ENCODE peak calls at places on chromosomes 1 and 21, in five cellular contexts. One of them, this sample, is unnamed.

GRCh38 chr21:43304621-43305335 is 122.2 kb downstream of the SIK1 start:
- DNase-seq in GM10248: no peak
- DNase-seq in cardiac fibroblast: no peak
- DNase-seq in CD4-positive, alpha-beta T cell: no peak
- DNase-seq in A673: no peak
- DNase-seq in this sample: no peak

GRCh38 chr21:28991861-28992525 is 684 bp downstream of the LTN1 start:
- DNase-seq in GM10248: no peak
- DNase-seq in cardiac fibroblast: no peak
- DNase-seq in CD4-positive, alpha-beta T cell: no peak
- DNase-seq in A673: no peak
- DNase-seq in this sample: no peak

GRCh38 chr1:206010101-206010500 is 6.9 kb upstream of the RAB7B start:
- DNase-seq in GM10248: no peak
- DNase-seq in cardiac fibroblast: no peak
- DNase-seq in CD4-positive, alpha-beta T cell: no peak
- DNase-seq in A673: no peak
- DNase-seq in this sample: no peak

GRCh38 chr21:33897739-33898138 is 17.9 kb downstream of the ATP5PO start:
- DNase-seq in GM10248: no peak
- DNase-seq in cardiac fibroblast: no peak
- DNase-seq in CD4-positive, alpha-beta T cell: no peak
- DNase-seq in A673: no peak
- DNase-seq in this sample: no peak

GRCh38 chr1:106554294-106554693 is 502.2 kb upstream of the PRMT6 start:
- DNase-seq in GM10248: no peak
- DNase-seq in cardiac fibroblast: no peak
- DNase-seq in CD4-positive, alpha-beta T cell: no peak
- DNase-seq in A673: no peak
- DNase-seq in this sample: no peak

GRCh38 chr1:183585038-183585437 is 5.2 kb downstream of the NCF2 start:
- DNase-seq in GM10248: no peak
- DNase-seq in cardiac fibroblast: no peak
- DNase-seq in CD4-positive, alpha-beta T cell: no peak
- DNase-seq in A673: no peak
- DNase-seq in this sample: no peak

GRCh38 chr1:115469703-115470476 is 131.8 kb upstream of the NGF start:
- DNase-seq in GM10248: peak; percentile 54
- DNase-seq in cardiac fibroblast: peak; percentile 74
- DNase-seq in CD4-positive, alpha-beta T cell: no peak
- DNase-seq in A673: peak; percentile 27
- DNase-seq in this sample: peak; percentile 55

GRCh38 chr21:8992731-8993174 is 1528.6 kb upstream of the TPTE start:
- DNase-seq in GM10248: no peak
- DNase-seq in cardiac fibroblast: peak; percentile 31
- DNase-seq in CD4-positive, alpha-beta T cell: no peak
- DNase-seq in A673: no peak
- DNase-seq in this sample: no peak

GRCh38 chr1:112296908-112297307 is 99.1 kb upstream of the CTTNBP2NL start:
- DNase-seq in GM10248: no peak
- DNase-seq in cardiac fibroblast: no peak
- DNase-seq in CD4-positive, alpha-beta T cell: no peak
- DNase-seq in A673: peak; percentile 10
- DNase-seq in this sample: no peak

GRCh38 chr1:66723985-66724384 is 28.3 kb upstream of the DYNLT5 start:
- DNase-seq in GM10248: no peak
- DNase-seq in cardiac fibroblast: peak; percentile 51
- DNase-seq in CD4-positive, alpha-beta T cell: no peak
- DNase-seq in A673: no peak
- DNase-seq in this sample: no peak

GRCh38 chr1:158115126-158115525 is 65.6 kb upstream of the CD1D start:
- DNase-seq in GM10248: peak; percentile 67
- DNase-seq in cardiac fibroblast: no peak
- DNase-seq in CD4-positive, alpha-beta T cell: no peak
- DNase-seq in A673: no peak
- DNase-seq in this sample: no peak

GRCh38 chr1:73587080-73587479 is 610.9 kb downstream of the LRRIQ3 start:
- DNase-seq in GM10248: no peak
- DNase-seq in cardiac fibroblast: no peak
- DNase-seq in CD4-positive, alpha-beta T cell: no peak
- DNase-seq in A673: no peak
- DNase-seq in this sample: no peak

GRCh38 chr1:181390350-181391080 is 92.8 kb upstream of the CACNA1E start:
- DNase-seq in GM10248: no peak
- DNase-seq in cardiac fibroblast: no peak
- DNase-seq in CD4-positive, alpha-beta T cell: no peak
- DNase-seq in A673: no peak
- DNase-seq in this sample: no peak

GRCh38 chr1:64948905-64949833 is 17.2 kb downstream of the JAK1 start:
- DNase-seq in GM10248: no peak
- DNase-seq in cardiac fibroblast: peak; percentile 47
- DNase-seq in CD4-positive, alpha-beta T cell: no peak
- DNase-seq in A673: peak; percentile 49
- DNase-seq in this sample: no peak

GRCh38 chr1:114670083-114671010 is 498 bp upstream of the DENND2C start:
- DNase-seq in GM10248: peak; percentile 96
- DNase-seq in cardiac fibroblast: peak; percentile 90
- DNase-seq in CD4-positive, alpha-beta T cell: peak; percentile 78
- DNase-seq in A673: peak; percentile 92
- DNase-seq in this sample: peak; percentile 89

GRCh38 chr1:2093636-2094035 is 43.4 kb downstream of the PRKCZ start:
- DNase-seq in GM10248: no peak
- DNase-seq in cardiac fibroblast: no peak
- DNase-seq in CD4-positive, alpha-beta T cell: no peak
- DNase-seq in A673: no peak
- DNase-seq in this sample: no peak

GRCh38 chr1:15538750-15539149 is 12.1 kb downstream of the DNAJC16 start:
- DNase-seq in GM10248: no peak
- DNase-seq in cardiac fibroblast: no peak
- DNase-seq in CD4-positive, alpha-beta T cell: no peak
- DNase-seq in A673: no peak
- DNase-seq in this sample: no peak

GRCh38 chr1:56931686-56932085 is 34.1 kb downstream of the C8B start:
- DNase-seq in GM10248: no peak
- DNase-seq in cardiac fibroblast: no peak
- DNase-seq in CD4-positive, alpha-beta T cell: no peak
- DNase-seq in A673: no peak
- DNase-seq in this sample: no peak

GRCh38 chr21:35025206-35026152 is 23.6 kb downstream of the RUNX1 start:
- DNase-seq in GM10248: no peak
- DNase-seq in cardiac fibroblast: no peak
- DNase-seq in CD4-positive, alpha-beta T cell: no peak
- DNase-seq in A673: no peak
- DNase-seq in this sample: no peak

GRCh38 chr21:35026153-35026499 is 23.0 kb downstream of the RUNX1 start:
- DNase-seq in GM10248: no peak
- DNase-seq in cardiac fibroblast: no peak
- DNase-seq in CD4-positive, alpha-beta T cell: no peak
- DNase-seq in A673: no peak
- DNase-seq in this sample: no peak

GRCh38 chr21:35027558-35028450 is 21.3 kb downstream of the RUNX1 start:
- DNase-seq in GM10248: no peak
- DNase-seq in cardiac fibroblast: no peak
- DNase-seq in CD4-positive, alpha-beta T cell: no peak
- DNase-seq in A673: no peak
- DNase-seq in this sample: no peak

GRCh38 chr21:35028451-35028757 is 20.7 kb downstream of the RUNX1 start:
- DNase-seq in GM10248: no peak
- DNase-seq in cardiac fibroblast: no peak
- DNase-seq in CD4-positive, alpha-beta T cell: no peak
- DNase-seq in A673: no peak
- DNase-seq in this sample: no peak

GRCh38 chr21:35026617-35027557 is 22.2 kb downstream of the RUNX1 start:
- DNase-seq in GM10248: peak; percentile 71
- DNase-seq in cardiac fibroblast: peak; percentile 49
- DNase-seq in CD4-positive, alpha-beta T cell: peak; percentile 82
- DNase-seq in A673: no peak
- DNase-seq in this sample: no peak
- TF ChIP-seq CTCF in GM10248: no peak
- TF ChIP-seq CTCF in cardiac fibroblast: no peak
- TF ChIP-seq CTCF in CD4-positive, alpha-beta T cell: no peak
- TF ChIP-seq CTCF in A673: no peak
- TF ChIP-seq CTCF in this sample: no peak

GRCh38 chr21:38511198-38511597 is 12.9 kb upstream of the ERG start:
- DNase-seq in GM10248: no peak
- DNase-seq in cardiac fibroblast: no peak
- DNase-seq in CD4-positive, alpha-beta T cell: no peak
- DNase-seq in A673: no peak
- DNase-seq in this sample: no peak

GRCh38 chr21:38505654-38506523 is 7.6 kb upstream of the ERG start:
- DNase-seq in GM10248: peak; percentile 31
- DNase-seq in cardiac fibroblast: peak; percentile 89
- DNase-seq in CD4-positive, alpha-beta T cell: no peak
- DNase-seq in A673: peak; percentile 68
- DNase-seq in this sample: no peak

GRCh38 chr21:38506606-38507331 is 8.5 kb upstream of the ERG start:
- DNase-seq in GM10248: no peak
- DNase-seq in cardiac fibroblast: no peak
- DNase-seq in CD4-positive, alpha-beta T cell: no peak
- DNase-seq in A673: no peak
- DNase-seq in this sample: no peak

GRCh38 chr21:38507374-38507942 is 9.2 kb upstream of the ERG start:
- DNase-seq in GM10248: no peak
- DNase-seq in cardiac fibroblast: no peak
- DNase-seq in CD4-positive, alpha-beta T cell: no peak
- DNase-seq in A673: no peak
- DNase-seq in this sample: no peak

GRCh38 chr21:38511662-38512243 is 13.5 kb upstream of the ERG start:
- DNase-seq in GM10248: no peak
- DNase-seq in cardiac fibroblast: no peak
- DNase-seq in CD4-positive, alpha-beta T cell: no peak
- DNase-seq in A673: no peak
- DNase-seq in this sample: no peak
- TF ChIP-seq CTCF in GM10248: no peak
- TF ChIP-seq CTCF in cardiac fibroblast: no peak
- TF ChIP-seq CTCF in CD4-positive, alpha-beta T cell: no peak
- TF ChIP-seq CTCF in A673: no peak
- TF ChIP-seq CTCF in this sample: no peak

GRCh38 chr1:110548381-110548780 is 29.4 kb upstream of the KCNA10 start:
- DNase-seq in GM10248: no peak
- DNase-seq in cardiac fibroblast: peak; percentile 6
- DNase-seq in CD4-positive, alpha-beta T cell: no peak
- DNase-seq in A673: peak; percentile 27
- DNase-seq in this sample: peak; percentile 40
- TF ChIP-seq CTCF in GM10248: peak; percentile 23
- TF ChIP-seq CTCF in cardiac fibroblast: peak; percentile 52
- TF ChIP-seq CTCF in CD4-positive, alpha-beta T cell: peak; percentile 18
- TF ChIP-seq CTCF in A673: peak; percentile 36
- TF ChIP-seq CTCF in this sample: peak; percentile 65

GRCh38 chr1:91507330-91507729 is 6.7 kb downstream of the CDC7 start:
- DNase-seq in GM10248: no peak
- DNase-seq in cardiac fibroblast: peak; percentile 24
- DNase-seq in CD4-positive, alpha-beta T cell: no peak
- DNase-seq in A673: peak; percentile 7
- DNase-seq in this sample: no peak
- TF ChIP-seq CTCF in GM10248: no peak
- TF ChIP-seq CTCF in cardiac fibroblast: peak; percentile 9
- TF ChIP-seq CTCF in CD4-positive, alpha-beta T cell: no peak
- TF ChIP-seq CTCF in A673: peak; percentile 33
- TF ChIP-seq CTCF in this sample: no peak

GRCh38 chr21:40631201-40631600 is 215.8 kb downstream of the DSCAM start:
- DNase-seq in GM10248: no peak
- DNase-seq in cardiac fibroblast: no peak
- DNase-seq in CD4-positive, alpha-beta T cell: no peak
- DNase-seq in A673: no peak
- DNase-seq in this sample: no peak
- TF ChIP-seq CTCF in GM10248: no peak
- TF ChIP-seq CTCF in cardiac fibroblast: no peak
- TF ChIP-seq CTCF in CD4-positive, alpha-beta T cell: no peak
- TF ChIP-seq CTCF in A673: no peak
- TF ChIP-seq CTCF in this sample: no peak

GRCh38 chr1:9280015-9280860 is 12.5 kb upstream of the SPSB1 start:
- DNase-seq in GM10248: peak; percentile 59
- DNase-seq in cardiac fibroblast: peak; percentile 93
- DNase-seq in CD4-positive, alpha-beta T cell: no peak
- DNase-seq in A673: peak; percentile 69
- DNase-seq in this sample: no peak
- TF ChIP-seq CTCF in GM10248: no peak
- TF ChIP-seq CTCF in cardiac fibroblast: peak; percentile 16
- TF ChIP-seq CTCF in CD4-positive, alpha-beta T cell: no peak
- TF ChIP-seq CTCF in A673: no peak
- TF ChIP-seq CTCF in this sample: no peak

DNA sequence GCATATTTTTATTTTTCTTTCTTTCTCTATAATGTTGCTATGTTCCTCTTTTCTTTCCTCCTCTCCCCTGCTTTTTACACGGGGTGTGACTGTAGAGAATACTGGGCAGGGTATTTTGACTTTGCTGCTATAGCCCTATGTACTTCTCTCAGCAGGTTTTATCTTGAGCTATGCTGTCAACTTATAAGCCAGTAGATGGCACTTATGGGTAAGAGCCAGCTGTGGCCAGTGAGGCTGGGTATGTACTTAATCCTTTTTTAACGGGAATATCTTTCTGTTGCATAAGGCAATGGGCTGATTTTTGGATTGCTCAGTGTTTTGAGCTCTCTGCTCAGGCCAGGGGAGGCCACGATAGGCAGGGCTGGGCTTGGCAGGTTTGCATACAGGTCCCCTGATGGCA is 99.0 kb downstream of the KCNK2 start:
- DNase-seq in GM10248: no peak
- DNase-seq in cardiac fibroblast: no peak
- DNase-seq in CD4-positive, alpha-beta T cell: no peak
- DNase-seq in A673: peak; percentile 43
- DNase-seq in this sample: no peak
- TF ChIP-seq CTCF in GM10248: no peak
- TF ChIP-seq CTCF in cardiac fibroblast: no peak
- TF ChIP-seq CTCF in CD4-positive, alpha-beta T cell: no peak
- TF ChIP-seq CTCF in A673: peak; percentile 53
- TF ChIP-seq CTCF in this sample: no peak

GRCh38 chr1:156854634-156855033 is 4.3 kb downstream of the INSRR start:
- DNase-seq in GM10248: no peak
- DNase-seq in cardiac fibroblast: no peak
- DNase-seq in CD4-positive, alpha-beta T cell: no peak
- DNase-seq in A673: no peak
- DNase-seq in this sample: no peak
- TF ChIP-seq CTCF in GM10248: no peak
- TF ChIP-seq CTCF in cardiac fibroblast: peak; percentile 6
- TF ChIP-seq CTCF in CD4-positive, alpha-beta T cell: no peak
- TF ChIP-seq CTCF in A673: no peak
- TF ChIP-seq CTCF in this sample: no peak

This sample was measured in progenitor cell of endocrine pancreas.